ENCODE peak calls at places on chromosome 7, in eight cellular contexts. Q is hepatocyte, I is lower lobe of right lung, O is SK-N-SH, K is SJSA1, W is HCT116, D is uterus, V is A549. H is an unnamed sample.

GRCh38 chr7:39252916-39253315 is 275.2 kb downstream of the POU6F2 start:
- DNase-seq in K (peak; percentile 94), O (no peak), Q (no peak), W (no peak), D (no peak), V (no peak), I (no peak), H (no peak)

GRCh38 chr7:95002726-95003125 is 95.3 kb downstream of the PPP1R9A start:
- DNase-seq in I (no peak), O (no peak), Q (no peak), K (no peak), D (no peak), V (no peak), W (no peak), H (no peak)

GRCh38 chr7:156655232-156655628 is 14.7 kb downstream of the RNF32 start:
- DNase-seq in V (no peak), Q (no peak), I (no peak), D (no peak), W (no peak), O (no peak), K (no peak), H (no peak)

GRCh38 chr7:84384417-84384816 is 189.8 kb upstream of the SEMA3A start:
- DNase-seq in W (no peak), V (no peak), I (no peak), D (no peak), K (no peak), O (no peak), Q (no peak), H (no peak)

GRCh38 chr7:93148135-93148534 is at the start of gene SAMD9L:
- DNase-seq in W (no peak), O (no peak), K (no peak), I (no peak), Q (no peak), V (peak; percentile 4), D (no peak), H (no peak)

GRCh38 chr7:38840736-38841460 is 68.1 kb downstream of the VPS41 start:
- DNase-seq in K (no peak), O (no peak), D (no peak), I (no peak), Q (no peak), V (no peak), W (no peak), H (no peak)

GRCh38 chr7:53596230-53596629 is 560.8 kb downstream of the POM121L12 start:
- DNase-seq in V (no peak), W (no peak), Q (peak; percentile 37), K (no peak), I (no peak), O (no peak), D (no peak), H (no peak)

GRCh38 chr7:2223321-2223720 is 9.4 kb downstream of the MAD1L1 start:
- DNase-seq in Q (no peak), O (no peak), D (no peak), K (no peak), W (no peak), V (no peak), I (no peak), H (no peak)

GRCh38 chr7:584122-584465 is 64.4 kb upstream of the PDGFA start:
- DNase-seq in O (no peak), K (no peak), V (no peak), W (no peak), I (peak; percentile 55), D (no peak), Q (no peak), H (no peak)

GRCh38 chr7:26117970-26118369 is 34.0 kb upstream of the NFE2L3 start:
- DNase-seq in I (no peak), W (no peak), Q (no peak), V (no peak), D (no peak), K (no peak), O (no peak), H (no peak)

GRCh38 chr7:40757097-40757496 is 622.3 kb downstream of the SUGCT start:
- DNase-seq in O (no peak), K (no peak), D (no peak), Q (no peak), W (no peak), I (no peak), V (no peak), H (no peak)

GRCh38 chr7:14635955-14636354 is 266.6 kb downstream of the DGKB start:
- DNase-seq in W (no peak), O (no peak), I (no peak), K (no peak), D (no peak), V (no peak), Q (no peak), H (no peak)

GRCh38 chr7:151923097-151923876 is 33.0 kb upstream of the GALNTL5 start:
- DNase-seq in W (no peak), D (no peak), K (no peak), V (no peak), I (peak; percentile 70), O (no peak), Q (no peak), H (no peak)

GRCh38 chr7:98214811-98215321 is 3.6 kb downstream of the BHLHA15 start:
- DNase-seq in D (peak; percentile 9), O (peak; percentile 61), I (peak; percentile 42), V (no peak), K (no peak), Q (peak; percentile 3), W (no peak), H (no peak)

GRCh38 chr7:118949031-118949430 is 724.5 kb downstream of the ANKRD7 start:
- DNase-seq in D (no peak), K (no peak), Q (no peak), V (no peak), I (no peak), O (no peak), W (no peak), H (no peak)

GRCh38 chr7:149863500-149863899 is 10.3 kb upstream of the ATP6V0E2 start:
- DNase-seq in Q (no peak), W (no peak), V (no peak), K (no peak), D (no peak), O (no peak), I (no peak), H (no peak)

GRCh38 chr7:69967699-69968450 is 369.6 kb downstream of the AUTS2 start:
- DNase-seq in I (no peak), Q (no peak), O (no peak), W (no peak), D (no peak), K (no peak), V (no peak), H (no peak)

GRCh38 chr7:151549644-151550043 is 29.9 kb upstream of the RHEB start:
- DNase-seq in D (no peak), V (no peak), O (no peak), Q (no peak), W (no peak), I (no peak), K (no peak), H (no peak)

DNA sequence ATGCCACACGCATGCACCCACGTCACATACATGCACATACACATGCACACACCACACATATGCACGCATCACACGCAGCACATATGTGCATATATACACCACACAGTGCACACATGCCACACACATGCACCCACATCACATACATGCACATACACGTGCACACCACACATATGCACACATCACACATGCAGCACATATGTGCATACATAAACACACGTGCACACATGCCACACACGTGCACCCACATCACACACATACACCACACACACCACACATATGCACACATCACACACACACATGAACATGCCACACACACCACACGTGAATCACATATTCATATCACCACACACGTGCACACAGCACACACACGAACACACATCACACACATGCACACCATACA is 338.8 kb downstream of the PTPRN2 start:
- DNase-seq in W (no peak), D (no peak), I (no peak), Q (no peak), V (no peak), K (peak; percentile 18), O (no peak), H (no peak)
- H3K9me3 ChIP-seq in W (peaks cover 10% of the 10 kb centered on the region), D (no peaks in the 10 kb centered on the region), I (no peaks in the 10 kb centered on the region), Q (no peaks in the 10 kb centered on the region), V (peaks cover 2% of the 10 kb centered on the region), K (peaks cover 16% of the 10 kb centered on the region), O (no peaks in the 10 kb centered on the region), H (no peaks in the 10 kb centered on the region)

GRCh38 chr7:15906436-15906835 is 220.0 kb upstream of the MEOX2 start:
- DNase-seq in W (no peak), K (no peak), Q (no peak), O (no peak), V (no peak), D (no peak), I (peak; percentile 51), H (no peak)

GRCh38 chr7:15905251-15906040 is 219.0 kb upstream of the MEOX2 start:
- DNase-seq in V (no peak), O (no peak), W (no peak), D (no peak), K (no peak), Q (peak; percentile 20), I (no peak), H (no peak)
- H3K9me3 ChIP-seq in V (no peaks in the 10 kb centered on the region), O (no peaks in the 10 kb centered on the region), W (no peaks in the 10 kb centered on the region), D (no peaks in the 10 kb centered on the region), K (no peaks in the 10 kb centered on the region), Q (no peaks in the 10 kb centered on the region), I (no peaks in the 10 kb centered on the region), H (no peaks in the 10 kb centered on the region)

DNA sequence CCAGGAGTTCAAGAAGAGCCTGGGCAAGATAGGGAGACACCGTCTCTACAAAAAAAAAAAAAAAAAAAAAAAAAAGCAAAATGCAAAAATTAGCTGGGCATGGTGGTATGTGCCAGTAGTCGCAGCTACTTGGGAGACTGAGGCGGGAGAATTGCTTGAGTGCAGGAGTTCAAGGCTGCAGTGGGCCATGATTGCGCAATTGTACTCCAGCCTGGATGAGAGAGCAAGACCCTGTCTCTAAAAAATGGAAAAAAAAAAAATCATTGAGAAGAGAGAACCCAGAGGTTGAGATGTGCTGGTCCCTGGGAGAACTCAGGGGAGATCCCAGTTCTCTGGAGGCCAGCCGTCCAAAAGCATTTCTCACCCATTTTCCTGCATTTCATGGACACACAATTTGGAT is 95.2 kb downstream of the GALNT17 start:
- DNase-seq in D (no peak), W (no peak), O (no peak), I (no peak), K (no peak), V (no peak), Q (no peak), H (no peak)
- H3K9me3 ChIP-seq in D (no peaks in the 10 kb centered on the region), W (no peaks in the 10 kb centered on the region), O (no peaks in the 10 kb centered on the region), I (no peaks in the 10 kb centered on the region), K (no peaks in the 10 kb centered on the region), V (peaks cover 3% of the 10 kb centered on the region), Q (no peaks in the 10 kb centered on the region), H (peaks cover 19% of the 10 kb centered on the region)

GRCh38 chr7:157907091-157907490 is 570.3 kb downstream of the DNAJB6 start:
- DNase-seq in W (no peak), I (no peak), K (no peak), V (no peak), D (no peak), Q (no peak), O (no peak), H (no peak)

GRCh38 chr7:157907998-157908782 is 571.4 kb downstream of the DNAJB6 start:
- DNase-seq in D (no peak), K (no peak), W (no peak), Q (no peak), V (no peak), I (no peak), O (no peak), H (no peak)

GRCh38 chr7:157906583-157906982 is 569.8 kb downstream of the DNAJB6 start:
- DNase-seq in I (no peak), W (no peak), V (no peak), Q (no peak), D (no peak), O (no peak), K (no peak), H (no peak)

GRCh38 chr7:157910446-157910845 is 573.6 kb downstream of the DNAJB6 start:
- DNase-seq in O (no peak), D (no peak), W (no peak), K (no peak), I (peak; percentile 22), Q (no peak), V (no peak), H (no peak)

GRCh38 chr7:157909370-157909769 is 572.6 kb downstream of the DNAJB6 start:
- DNase-seq in W (no peak), O (no peak), D (no peak), Q (no peak), K (no peak), V (no peak), I (peak; percentile 14), H (no peak)
- H3K9me3 ChIP-seq in W (no peaks in the 10 kb centered on the region), O (peaks cover 13% of the 10 kb centered on the region), D (no peaks in the 10 kb centered on the region), Q (no peaks in the 10 kb centered on the region), K (peaks cover 8% of the 10 kb centered on the region), V (peaks cover 3% of the 10 kb centered on the region), I (peaks cover 3% of the 10 kb centered on the region), H (peaks cover 10% of the 10 kb centered on the region)